ENCODE peak calls at places on chromosomes 7 and 10, in eight cellular contexts. One of them, this sample, is unnamed.
A peak's percentile ranks its signal among the peaks of the same experiment; 100 is the strongest.

GRCh38 chr10:73225518-73225917 is 21.5 kb downstream of the DNAJC9 start:
- DNase-seq in AG09309: no peak
- DNase-seq in MCF 10A: peak; percentile 14
- DNase-seq in nephron progenitor cell: no peak
- DNase-seq in GM13977: no peak
- DNase-seq in RWPE1: no peak
- DNase-seq in K562: no peak
- DNase-seq in vagina: no peak
- DNase-seq in this sample: no peak

GRCh38 chr7:4470246-4470645 is 211.8 kb upstream of the FOXK1 start:
- DNase-seq in AG09309: no peak
- DNase-seq in MCF 10A: peak; percentile 20
- DNase-seq in nephron progenitor cell: peak; percentile 26
- DNase-seq in GM13977: no peak
- DNase-seq in RWPE1: no peak
- DNase-seq in K562: no peak
- DNase-seq in vagina: no peak
- DNase-seq in this sample: no peak

GRCh38 chr7:150947761-150948680 is 30.1 kb downstream of the KCNH2 start:
- DNase-seq in AG09309: no peak
- DNase-seq in MCF 10A: no peak
- DNase-seq in nephron progenitor cell: no peak
- DNase-seq in GM13977: no peak
- DNase-seq in RWPE1: no peak
- DNase-seq in K562: peak; percentile 71
- DNase-seq in vagina: no peak
- DNase-seq in this sample: no peak

GRCh38 chr7:157694389-157694665 is 357.5 kb downstream of the DNAJB6 start:
- DNase-seq in AG09309: no peak
- DNase-seq in MCF 10A: no peak
- DNase-seq in nephron progenitor cell: no peak
- DNase-seq in GM13977: no peak
- DNase-seq in RWPE1: no peak
- DNase-seq in K562: no peak
- DNase-seq in vagina: no peak
- DNase-seq in this sample: no peak

GRCh38 chr10:86388119-86388704 is 21.6 kb upstream of the GRID1 start:
- DNase-seq in AG09309: no peak
- DNase-seq in MCF 10A: no peak
- DNase-seq in nephron progenitor cell: no peak
- DNase-seq in GM13977: peak; percentile 9
- DNase-seq in RWPE1: no peak
- DNase-seq in K562: no peak
- DNase-seq in vagina: peak; percentile 79
- DNase-seq in this sample: no peak

GRCh38 chr7:71132521-71133231 is 732 bp downstream of the GALNT17 start:
- DNase-seq in AG09309: no peak
- DNase-seq in MCF 10A: no peak
- DNase-seq in nephron progenitor cell: peak; percentile 51
- DNase-seq in GM13977: no peak
- DNase-seq in RWPE1: no peak
- DNase-seq in K562: no peak
- DNase-seq in vagina: no peak
- DNase-seq in this sample: no peak

GRCh38 chr7:919924-920341 is 34.5 kb downstream of the ADAP1 start:
- DNase-seq in AG09309: no peak
- DNase-seq in MCF 10A: no peak
- DNase-seq in nephron progenitor cell: peak; percentile 1
- DNase-seq in GM13977: no peak
- DNase-seq in RWPE1: no peak
- DNase-seq in K562: no peak
- DNase-seq in vagina: no peak
- DNase-seq in this sample: no peak

GRCh38 chr7:47782022-47782421 is 166.2 kb downstream of the PKD1L1 start:
- DNase-seq in AG09309: no peak
- DNase-seq in MCF 10A: no peak
- DNase-seq in nephron progenitor cell: no peak
- DNase-seq in GM13977: no peak
- DNase-seq in RWPE1: no peak
- DNase-seq in K562: no peak
- DNase-seq in vagina: no peak
- DNase-seq in this sample: no peak

GRCh38 chr7:2260820-2261219 is 18.8 kb downstream of the NUDT1 start:
- DNase-seq in AG09309: no peak
- DNase-seq in MCF 10A: peak; percentile 82
- DNase-seq in nephron progenitor cell: no peak
- DNase-seq in GM13977: no peak
- DNase-seq in RWPE1: peak; percentile 94
- DNase-seq in K562: no peak
- DNase-seq in vagina: no peak
- DNase-seq in this sample: no peak

GRCh38 chr10:44627591-44628354 is 242.9 kb upstream of the CXCL12 start:
- DNase-seq in AG09309: peak; percentile 69
- DNase-seq in MCF 10A: peak; percentile 48
- DNase-seq in nephron progenitor cell: no peak
- DNase-seq in GM13977: no peak
- DNase-seq in RWPE1: no peak
- DNase-seq in K562: no peak
- DNase-seq in vagina: no peak
- DNase-seq in this sample: no peak

GRCh38 chr10:125284875-125285597 is 124.7 kb upstream of the CTBP2 start:
- DNase-seq in AG09309: no peak
- DNase-seq in MCF 10A: peak; percentile 50
- DNase-seq in nephron progenitor cell: no peak
- DNase-seq in GM13977: no peak
- DNase-seq in RWPE1: peak; percentile 46
- DNase-seq in K562: peak; percentile 43
- DNase-seq in vagina: no peak
- DNase-seq in this sample: no peak

GRCh38 chr10:117107280-117107679 is 30.8 kb downstream of the VAX1 start:
- DNase-seq in AG09309: no peak
- DNase-seq in MCF 10A: no peak
- DNase-seq in nephron progenitor cell: no peak
- DNase-seq in GM13977: no peak
- DNase-seq in RWPE1: no peak
- DNase-seq in K562: no peak
- DNase-seq in vagina: no peak
- DNase-seq in this sample: no peak

GRCh38 chr10:78405781-78406180 is 372.1 kb downstream of the RPS24 start:
- DNase-seq in AG09309: no peak
- DNase-seq in MCF 10A: no peak
- DNase-seq in nephron progenitor cell: no peak
- DNase-seq in GM13977: no peak
- DNase-seq in RWPE1: no peak
- DNase-seq in K562: no peak
- DNase-seq in vagina: no peak
- DNase-seq in this sample: no peak

GRCh38 chr7:98251251-98251843 is 685 bp downstream of the TECPR1 start:
- DNase-seq in AG09309: no peak
- DNase-seq in MCF 10A: no peak
- DNase-seq in nephron progenitor cell: no peak
- DNase-seq in GM13977: peak; percentile 68
- DNase-seq in RWPE1: no peak
- DNase-seq in K562: peak; percentile 39
- DNase-seq in vagina: no peak
- DNase-seq in this sample: no peak

GRCh38 chr10:132549416-132549815 is 11.8 kb downstream of the INPP5A start:
- DNase-seq in AG09309: no peak
- DNase-seq in MCF 10A: no peak
- DNase-seq in nephron progenitor cell: no peak
- DNase-seq in GM13977: no peak
- DNase-seq in RWPE1: no peak
- DNase-seq in K562: no peak
- DNase-seq in vagina: no peak
- DNase-seq in this sample: no peak

GRCh38 chr7:141956084-141956483 is 9.3 kb upstream of the CLEC5A start:
- DNase-seq in AG09309: no peak
- DNase-seq in MCF 10A: peak; percentile 18
- DNase-seq in nephron progenitor cell: no peak
- DNase-seq in GM13977: no peak
- DNase-seq in RWPE1: no peak
- DNase-seq in K562: no peak
- DNase-seq in vagina: no peak
- DNase-seq in this sample: no peak

GRCh38 chr7:20779041-20779440 is 7.6 kb downstream of the SP8 start:
- DNase-seq in AG09309: no peak
- DNase-seq in MCF 10A: no peak
- DNase-seq in nephron progenitor cell: no peak
- DNase-seq in GM13977: no peak
- DNase-seq in RWPE1: no peak
- DNase-seq in K562: no peak
- DNase-seq in vagina: no peak
- DNase-seq in this sample: no peak

GRCh38 chr10:77983384-77984341 is 45.7 kb downstream of the POLR3A start:
- DNase-seq in AG09309: peak; percentile 50
- DNase-seq in MCF 10A: no peak
- DNase-seq in nephron progenitor cell: no peak
- DNase-seq in GM13977: no peak
- DNase-seq in RWPE1: no peak
- DNase-seq in K562: peak; percentile 42
- DNase-seq in vagina: no peak
- DNase-seq in this sample: no peak

GRCh38 chr7:42238709-42239395 is 1.8 kb upstream of the GLI3 start:
- DNase-seq in AG09309: no peak
- DNase-seq in MCF 10A: peak; percentile 81
- DNase-seq in nephron progenitor cell: peak; percentile 23
- DNase-seq in GM13977: no peak
- DNase-seq in RWPE1: peak; percentile 78
- DNase-seq in K562: peak; percentile 11
- DNase-seq in vagina: no peak
- DNase-seq in this sample: no peak

GRCh38 chr7:1698221-1698620 is 28.1 kb downstream of the ELFN1 start:
- DNase-seq in AG09309: no peak
- DNase-seq in MCF 10A: no peak
- DNase-seq in nephron progenitor cell: no peak
- DNase-seq in GM13977: no peak
- DNase-seq in RWPE1: no peak
- DNase-seq in K562: no peak
- DNase-seq in vagina: no peak
- DNase-seq in this sample: peak; percentile 5

GRCh38 chr10:13227031-13227430 is 7.1 kb downstream of the UCMA start:
- DNase-seq in AG09309: no peak
- DNase-seq in MCF 10A: no peak
- DNase-seq in nephron progenitor cell: no peak
- DNase-seq in GM13977: no peak
- DNase-seq in RWPE1: no peak
- DNase-seq in K562: no peak
- DNase-seq in vagina: no peak
- DNase-seq in this sample: no peak

GRCh38 chr7:157682064-157682945 is 345.5 kb downstream of the DNAJB6 start:
- DNase-seq in AG09309: no peak
- DNase-seq in MCF 10A: no peak
- DNase-seq in nephron progenitor cell: no peak
- DNase-seq in GM13977: no peak
- DNase-seq in RWPE1: no peak
- DNase-seq in K562: no peak
- DNase-seq in vagina: no peak
- DNase-seq in this sample: no peak

GRCh38 chr10:68208424-68209042 is 23.4 kb downstream of the ATOH7 start:
- DNase-seq in AG09309: peak; percentile 52
- DNase-seq in MCF 10A: peak; percentile 79
- DNase-seq in nephron progenitor cell: peak; percentile 55
- DNase-seq in GM13977: no peak
- DNase-seq in RWPE1: peak; percentile 83
- DNase-seq in K562: peak; percentile 46
- DNase-seq in vagina: no peak
- DNase-seq in this sample: no peak
- TF ChIP-seq CTCF in AG09309: peak; percentile 72
- TF ChIP-seq CTCF in MCF 10A: peak; percentile 59
- TF ChIP-seq CTCF in nephron progenitor cell: peak; percentile 43
- TF ChIP-seq CTCF in GM13977: peak; percentile 65
- TF ChIP-seq CTCF in RWPE1: peak; percentile 77
- TF ChIP-seq CTCF in K562: peak; percentile 70
- TF ChIP-seq CTCF in vagina: no peak
- TF ChIP-seq CTCF in this sample: no peak

DNA sequence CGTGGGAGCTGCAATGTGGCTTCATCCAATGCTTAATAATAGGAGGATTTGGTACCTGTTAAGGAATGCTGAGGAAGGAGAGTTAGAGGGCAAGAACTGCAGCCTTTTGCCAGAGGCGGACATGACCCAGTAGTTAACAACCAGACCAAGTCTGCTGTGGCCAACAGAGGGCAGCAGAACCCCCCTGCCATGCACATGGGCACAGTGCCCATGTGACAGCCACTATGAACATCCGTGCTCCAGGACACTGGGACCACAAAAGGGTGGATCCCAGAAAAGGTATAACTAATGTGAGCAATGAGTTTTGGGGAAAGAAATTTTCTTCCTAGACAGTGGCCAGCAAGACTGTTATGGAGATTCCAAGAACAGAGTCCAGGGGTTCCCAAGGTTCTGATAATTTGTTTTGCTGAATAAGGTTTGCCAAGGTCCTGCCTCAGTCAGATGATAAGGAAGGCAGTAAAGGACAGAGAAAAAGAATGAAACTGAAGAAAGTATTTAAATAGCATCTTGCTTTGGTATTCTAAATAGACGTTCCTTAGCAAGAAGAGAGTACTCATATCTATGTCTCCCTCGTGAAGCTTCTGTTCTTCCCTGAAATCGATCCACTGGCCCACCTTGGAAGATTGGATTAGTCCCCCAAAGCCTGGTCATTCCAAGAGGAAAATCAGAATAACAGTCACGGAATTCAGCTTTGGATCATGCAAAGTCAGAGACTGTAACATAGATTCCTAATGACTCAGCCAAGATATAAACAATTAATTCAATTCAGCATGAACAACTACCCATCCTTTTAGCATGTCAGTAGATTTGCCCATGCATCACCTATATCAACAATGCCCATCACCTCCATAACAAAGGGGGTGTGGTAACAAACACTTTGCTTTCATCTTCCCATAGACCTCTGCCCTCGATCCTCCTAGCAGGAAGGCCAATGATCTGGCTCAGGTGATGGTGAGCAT is 56.0 kb downstream of the LGI1 start:
- DNase-seq in AG09309: no peak
- DNase-seq in MCF 10A: peak; percentile 61
- DNase-seq in nephron progenitor cell: peak; percentile 54
- DNase-seq in GM13977: peak; percentile 18
- DNase-seq in RWPE1: peak; percentile 31
- DNase-seq in K562: no peak
- DNase-seq in vagina: no peak
- DNase-seq in this sample: peak; percentile 25
- TF ChIP-seq CTCF in AG09309: peak; percentile 66
- TF ChIP-seq CTCF in MCF 10A: peak; percentile 46
- TF ChIP-seq CTCF in nephron progenitor cell: peak; percentile 52
- TF ChIP-seq CTCF in GM13977: peak; percentile 63
- TF ChIP-seq CTCF in RWPE1: peak; percentile 57
- TF ChIP-seq CTCF in K562: peak; percentile 31
- TF ChIP-seq CTCF in vagina: no peak
- TF ChIP-seq CTCF in this sample: no peak

GRCh38 chr10:60594476-60595051 is 183.7 kb upstream of the CDK1 start:
- DNase-seq in AG09309: peak; percentile 5
- DNase-seq in MCF 10A: no peak
- DNase-seq in nephron progenitor cell: no peak
- DNase-seq in GM13977: no peak
- DNase-seq in RWPE1: no peak
- DNase-seq in K562: no peak
- DNase-seq in vagina: no peak
- DNase-seq in this sample: no peak
- TF ChIP-seq CTCF in AG09309: peak; percentile 17
- TF ChIP-seq CTCF in MCF 10A: no peak
- TF ChIP-seq CTCF in nephron progenitor cell: no peak
- TF ChIP-seq CTCF in GM13977: no peak
- TF ChIP-seq CTCF in RWPE1: no peak
- TF ChIP-seq CTCF in K562: no peak
- TF ChIP-seq CTCF in vagina: no peak
- TF ChIP-seq CTCF in this sample: no peak

GRCh38 chr7:88204525-88205103 is 15.2 kb downstream of the SRI start:
- DNase-seq in AG09309: no peak
- DNase-seq in MCF 10A: no peak
- DNase-seq in nephron progenitor cell: no peak
- DNase-seq in GM13977: no peak
- DNase-seq in RWPE1: no peak
- DNase-seq in K562: peak; percentile 22
- DNase-seq in vagina: no peak
- DNase-seq in this sample: no peak
- TF ChIP-seq CTCF in AG09309: no peak
- TF ChIP-seq CTCF in MCF 10A: no peak
- TF ChIP-seq CTCF in nephron progenitor cell: no peak
- TF ChIP-seq CTCF in GM13977: no peak
- TF ChIP-seq CTCF in RWPE1: no peak
- TF ChIP-seq CTCF in K562: no peak
- TF ChIP-seq CTCF in vagina: no peak
- TF ChIP-seq CTCF in this sample: no peak

This sample was measured in omental fat pad.